ENCODE peak calls at places on chromosome 7, in four cellular contexts. S, H, F and D are unnamed samples.

GRCh38 chr7:140677496-140677895 is 4.8 kb downstream of the ADCK2 start:
- ATAC-seq in S (no peak), H (no peak), F (no peak), D (no peak)

GRCh38 chr7:41956276-41956675 is 253.4 kb upstream of the INHBA start:
- ATAC-seq in S (no peak), F (no peak), H (no peak), D (peak)

GRCh38 chr7:128872394-128872824 is 9.8 kb downstream of the ATP6V1F start:
- ATAC-seq in H (peak), F (no peak), S (no peak), D (no peak)

GRCh38 chr7:1939434-1940401 is 269.6 kb downstream of the ELFN1 start:
- ATAC-seq in H (no peak), F (no peak), S (no peak), D (no peak)

GRCh38 chr7:30702200-30702599 is 19.9 kb upstream of the CRHR2 start:
- ATAC-seq in F (no peak), S (no peak), H (no peak), D (no peak)

GRCh38 chr7:31910191-31910590 is 160.0 kb downstream of the PDE1C start:
- ATAC-seq in H (no peak), F (no peak), S (no peak), D (no peak)

GRCh38 chr7:130986271-130986690 is 252.3 kb upstream of the KLF14 start:
- ATAC-seq in S (no peak), F (peak), H (no peak), D (peak)

GRCh38 chr7:133858311-133858710 is 268.8 kb upstream of the LRGUK start:
- ATAC-seq in F (no peak), H (no peak), S (no peak), D (no peak)

GRCh38 chr7:127290801-127291361 is 38.1 kb upstream of the GRM8 start:
- ATAC-seq in F (no peak), S (no peak), H (no peak), D (no peak)

DNA sequence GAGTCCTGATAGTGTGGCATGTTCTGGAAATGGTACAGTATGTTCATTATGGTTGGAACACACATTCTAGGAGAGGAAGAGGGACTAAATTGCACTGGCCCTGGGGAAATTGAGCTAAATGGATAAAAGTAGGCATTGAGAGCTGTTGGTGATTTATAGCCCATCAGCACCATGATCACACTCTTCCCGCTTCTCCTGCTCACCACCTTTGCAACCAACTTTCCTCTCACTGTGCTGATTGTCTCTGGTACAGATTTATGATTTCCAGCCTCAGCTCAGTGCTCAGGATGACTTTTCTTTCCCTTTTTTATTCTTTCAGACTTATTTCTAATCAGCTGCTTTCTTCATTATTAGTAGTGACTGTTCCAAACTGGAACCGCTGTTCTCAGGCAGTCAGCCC is 51.3 kb upstream of the RPA3 start:
- ATAC-seq in S (no peak), F (no peak), H (no peak), D (no peak)
- H3K4me3 ChIP-seq in S (no peak), F (no peak), H (no peak), D (no peak)

GRCh38 chr7:51276967-51277366 is 39.6 kb downstream of the COBL start:
- ATAC-seq in F (no peak), H (no peak), S (no peak), D (no peak)
- H3K27ac ChIP-seq in F (no peak), H (no peak), S (no peak), D (no peak)

GRCh38 chr7:98372993-98373392 is 27.9 kb downstream of the BAIAP2L1 start:
- ATAC-seq in H (no peak), S (no peak), F (no peak), D (no peak)
- TF ChIP-seq EP300 in H (no peak), S (no peak), F (no peak), D (no peak)

DNA sequence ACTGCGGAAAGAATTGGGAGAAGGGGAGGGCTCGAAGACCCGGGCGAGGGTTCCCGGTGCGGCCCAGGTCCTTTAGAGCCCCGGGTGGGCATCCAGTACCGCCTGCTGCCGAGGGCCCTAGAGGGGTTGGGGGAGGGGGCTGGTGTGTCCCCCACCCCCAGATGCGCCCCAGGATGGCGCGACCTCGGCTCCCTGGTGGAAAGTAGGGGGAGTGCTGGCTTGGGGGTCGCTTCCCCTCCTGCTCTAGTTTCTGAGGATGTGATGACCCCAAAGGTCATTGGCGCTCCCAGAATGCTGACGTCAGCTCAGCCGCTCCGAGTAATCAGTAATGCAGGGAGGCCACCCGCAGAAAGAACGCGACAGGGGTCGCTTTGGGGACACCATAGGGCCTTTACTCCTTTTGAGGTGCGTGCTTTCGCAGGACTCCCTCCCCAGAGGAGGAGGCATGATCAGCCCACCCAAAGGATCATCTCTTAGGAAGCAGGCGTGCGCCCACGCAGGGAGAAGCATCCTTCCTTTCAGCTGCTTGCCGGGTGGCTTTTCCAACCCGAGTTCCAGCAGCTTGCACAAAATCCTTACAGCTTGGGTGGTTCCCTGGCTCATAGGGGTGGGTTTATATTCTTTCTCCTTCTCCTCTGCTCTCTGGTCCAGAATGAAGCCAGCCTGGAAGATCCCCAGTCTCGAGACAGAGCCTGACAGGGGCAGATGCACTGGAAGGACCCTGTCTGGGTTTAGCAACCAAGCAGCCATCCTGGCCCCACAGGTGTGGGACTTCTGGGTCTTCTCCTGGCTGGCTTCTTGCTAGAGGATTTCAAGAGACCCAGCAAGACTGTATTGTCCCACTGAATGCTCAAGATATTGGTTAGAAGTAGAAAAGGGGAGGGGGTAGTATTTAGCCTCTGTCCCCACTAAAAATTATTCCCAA is 1.3 kb upstream of the PRKAG2 start:
- ATAC-seq in H (no peak), F (no peak), S (no peak), D (no peak)
- H3K4me3 ChIP-seq in H (peak), F (peak), S (no peak), D (peak)